ENCODE peak calls at places on chromosomes 7 and 10, in nine cellular contexts. D is CD8-positive, alpha-beta memory T cell; K is sigmoid colon; U is adipocyte; E is A549; Q is tibial artery; C is CD4-positive, CD25-positive, alpha-beta regulatory T cell; F is HCT116; P is neuronal stem cell. G is an unnamed sample.

GRCh38 chr7:149559711-149560110 is 62.1 kb upstream of the ZNF746 start:
- DNase-seq in D (no peak), K (no peak), U (peak; percentile 67), E (no peak), Q (no peak), C (no peak), F (no peak), P (no peak), G (no peak)

GRCh38 chr10:69576334-69577011 is 3.3 kb upstream of the NEUROG3 start:
- DNase-seq in D (no peak), K (no peak), U (peak; percentile 18), E (no peak), Q (no peak), C (no peak), F (no peak), P (no peak), G (no peak)

GRCh38 chr10:18071591-18071990 is 68.6 kb upstream of the CACNB2 start:
- DNase-seq in D (no peak), K (no peak), U (no peak), E (no peak), Q (no peak), C (no peak), F (no peak), P (no peak), G (no peak)

GRCh38 chr7:116984917-116985316 is 31.6 kb downstream of the ST7 start:
- DNase-seq in D (no peak), K (no peak), U (peak; percentile 77), E (peak; percentile 42), Q (no peak), C (no peak), F (no peak), P (no peak), G (no peak)

GRCh38 chr10:51227897-51228713 is 153.8 kb downstream of the PRKG1 start:
- DNase-seq in D (no peak), K (no peak), U (no peak), E (no peak), Q (no peak), C (no peak), F (no peak), P (no peak), G (no peak)

GRCh38 chr7:7054252-7054830 is 128.0 kb upstream of the C1GALT1 start:
- DNase-seq in D (no peak), K (no peak), U (no peak), E (no peak), Q (no peak), C (no peak), F (no peak), P (no peak), G (no peak)

GRCh38 chr10:112758961-112759360 is 191.1 kb upstream of the TCF7L2 start:
- DNase-seq in D (no peak), K (no peak), U (no peak), E (no peak), Q (no peak), C (no peak), F (no peak), P (no peak), G (no peak)

GRCh38 chr7:74665296-74665938 is 7.9 kb downstream of the GTF2I start:
- DNase-seq in D (no peak), K (peak; percentile 24), U (no peak), E (no peak), Q (no peak), C (no peak), F (no peak), P (no peak), G (no peak)

GRCh38 chr7:8433477-8434289 is at the start of gene NXPH1:
- DNase-seq in D (no peak), K (no peak), U (no peak), E (peak; percentile 20), Q (no peak), C (no peak), F (no peak), P (peak; percentile 69), G (peak; percentile 76)

GRCh38 chr10:132577350-132578005 is 39.9 kb downstream of the INPP5A start:
- DNase-seq in D (no peak), K (peak; percentile 75), U (no peak), E (no peak), Q (no peak), C (no peak), F (no peak), P (no peak), G (peak; percentile 46)

GRCh38 chr10:132576671-132577349 is 39.2 kb downstream of the INPP5A start:
- DNase-seq in D (no peak), K (no peak), U (no peak), E (no peak), Q (no peak), C (no peak), F (no peak), P (no peak), G (no peak)

GRCh38 chr10:132574288-132574687 is 36.7 kb downstream of the INPP5A start:
- DNase-seq in D (no peak), K (no peak), U (no peak), E (no peak), Q (no peak), C (no peak), F (no peak), P (no peak), G (no peak)

GRCh38 chr10:132574783-132575319 is 37.3 kb downstream of the INPP5A start:
- DNase-seq in D (no peak), K (peak; percentile 65), U (peak; percentile 37), E (no peak), Q (no peak), C (no peak), F (no peak), P (no peak), G (no peak)

DNA sequence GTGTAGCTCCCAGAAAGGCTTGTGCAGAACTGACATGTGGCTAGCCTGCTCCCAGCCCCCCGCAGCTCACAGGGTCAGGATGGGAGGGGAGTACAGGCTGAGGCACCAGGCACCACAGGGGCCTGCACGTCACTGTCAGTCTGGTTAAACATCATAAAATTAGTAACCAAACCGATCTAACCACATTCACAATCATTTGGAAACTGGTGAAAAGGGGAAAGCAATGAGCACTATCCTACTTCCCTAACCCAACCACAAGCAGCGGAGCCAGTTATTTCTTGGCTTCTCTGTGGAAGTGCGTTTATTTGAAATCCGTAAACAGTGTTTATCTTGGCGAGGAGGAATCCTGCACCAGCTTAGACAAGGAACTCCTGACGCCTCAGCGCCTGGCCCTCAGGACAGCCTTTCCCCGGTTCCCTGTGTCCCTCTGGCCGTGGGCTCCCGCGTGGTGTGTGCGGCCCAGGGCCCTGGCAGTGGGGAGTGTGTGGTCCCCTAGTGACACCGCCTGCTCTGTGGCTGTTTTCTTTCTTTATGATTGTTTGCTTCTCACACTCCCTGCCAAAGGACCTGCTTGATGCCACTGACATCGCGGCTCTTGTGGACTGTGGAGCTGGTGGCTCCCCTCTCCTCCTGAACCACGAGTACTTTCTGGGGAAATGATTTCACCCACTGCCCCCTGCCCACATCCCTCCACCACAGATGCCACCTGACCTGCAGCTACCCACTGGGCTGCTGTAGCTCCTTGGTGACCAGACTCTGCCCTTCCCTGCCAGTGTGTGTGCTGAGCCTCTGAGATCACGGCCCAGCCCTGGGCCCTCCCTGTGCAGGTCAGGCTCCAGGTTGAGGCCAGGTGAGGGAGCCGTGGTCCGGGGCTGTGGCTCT is 38.0 kb downstream of the INPP5A start:
- DNase-seq in D (no peak), K (no peak), U (peak; percentile 80), E (no peak), Q (peak; percentile 90), C (no peak), F (no peak), P (no peak), G (peak; percentile 32)
- H3K4me1 ChIP-seq in D (peaks cover 20% of the 10 kb centered on the region), K (no peaks in the 10 kb centered on the region), U (peaks cover 26% of the 10 kb centered on the region), E (peaks cover 49% of the 10 kb centered on the region), Q (peaks cover 91% of the 10 kb centered on the region), C (peaks cover 22% of the 10 kb centered on the region), F (peaks cover 22% of the 10 kb centered on the region), P (peaks cover 26% of the 10 kb centered on the region), G (peaks cover 46% of the 10 kb centered on the region)

DNA sequence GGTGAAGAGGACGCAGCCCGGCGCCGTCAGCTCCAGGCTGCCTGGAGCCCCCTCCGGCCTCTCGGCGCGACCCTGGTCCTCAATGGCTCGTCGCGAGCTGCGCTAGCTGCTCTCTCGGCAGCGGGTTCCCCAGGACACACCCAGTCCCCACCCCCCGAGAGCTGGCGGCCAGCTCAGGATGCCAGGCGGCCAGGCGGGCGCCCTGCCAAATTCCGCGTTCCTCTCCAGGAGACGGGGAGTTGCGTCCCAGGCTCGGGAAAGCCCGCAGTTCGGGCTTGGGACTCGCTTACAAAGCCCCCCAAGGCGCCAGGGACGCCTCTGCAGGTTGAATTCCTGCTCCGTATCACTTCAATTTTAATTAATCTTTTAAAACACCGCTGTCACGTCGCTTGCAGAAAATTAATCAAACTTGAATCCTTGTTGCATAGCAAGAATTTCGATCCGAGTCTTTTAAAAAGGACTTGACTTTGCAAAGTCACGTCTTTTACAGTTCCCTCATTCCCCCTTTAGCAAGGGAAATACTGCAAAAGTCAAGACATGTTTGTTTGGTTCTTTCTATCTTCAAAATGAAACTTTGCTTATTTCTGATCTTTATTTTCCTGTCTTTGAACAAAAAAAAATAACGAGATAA is 28.2 kb downstream of the SKIDA1 start:
- DNase-seq in D (no peak), K (peak; percentile 96), U (peak; percentile 94), E (peak; percentile 96), Q (peak; percentile 91), C (no peak), F (peak; percentile 82), P (no peak), G (peak; percentile 93)
- H3K4me1 ChIP-seq in D (peaks cover 29% of the 10 kb centered on the region), K (no peaks in the 10 kb centered on the region), U (peaks cover 3% of the 10 kb centered on the region), E (peaks cover 25% of the 10 kb centered on the region), Q (peaks cover 35% of the 10 kb centered on the region), C (peaks cover 44% of the 10 kb centered on the region), F (peaks cover 20% of the 10 kb centered on the region), P (peaks cover 34% of the 10 kb centered on the region), G (no peaks in the 10 kb centered on the region)

DNA sequence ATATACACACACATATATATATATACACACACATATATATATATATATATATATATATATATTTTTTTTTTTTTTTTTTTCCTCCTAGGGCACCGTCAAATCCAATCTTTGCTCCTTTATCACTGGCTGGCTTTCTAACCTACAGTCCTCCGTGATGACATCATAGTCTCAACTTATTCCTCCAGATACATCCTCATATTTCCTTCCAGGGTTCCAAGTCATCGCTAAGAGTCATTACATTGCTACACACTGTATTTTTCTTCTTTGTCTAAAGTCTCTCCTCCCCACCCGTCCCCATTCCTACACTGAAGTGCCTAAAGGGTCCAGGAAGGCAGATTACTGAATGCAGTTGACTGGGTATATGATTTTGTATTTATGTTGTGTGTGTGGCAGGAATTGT is 1.1 kb upstream of the FAM200A start:
- DNase-seq in D (no peak), K (no peak), U (no peak), E (no peak), Q (no peak), C (no peak), F (no peak), P (no peak), G (no peak)
- H3K4me1 ChIP-seq in D (peaks cover 28% of the 10 kb centered on the region), K (no peaks in the 10 kb centered on the region), U (peaks cover 18% of the 10 kb centered on the region), E (peaks cover 5% of the 10 kb centered on the region), Q (peaks cover 29% of the 10 kb centered on the region), C (peaks cover 35% of the 10 kb centered on the region), F (peaks cover 23% of the 10 kb centered on the region), P (peaks cover 6% of the 10 kb centered on the region), G (peaks cover 3% of the 10 kb centered on the region)

DNA sequence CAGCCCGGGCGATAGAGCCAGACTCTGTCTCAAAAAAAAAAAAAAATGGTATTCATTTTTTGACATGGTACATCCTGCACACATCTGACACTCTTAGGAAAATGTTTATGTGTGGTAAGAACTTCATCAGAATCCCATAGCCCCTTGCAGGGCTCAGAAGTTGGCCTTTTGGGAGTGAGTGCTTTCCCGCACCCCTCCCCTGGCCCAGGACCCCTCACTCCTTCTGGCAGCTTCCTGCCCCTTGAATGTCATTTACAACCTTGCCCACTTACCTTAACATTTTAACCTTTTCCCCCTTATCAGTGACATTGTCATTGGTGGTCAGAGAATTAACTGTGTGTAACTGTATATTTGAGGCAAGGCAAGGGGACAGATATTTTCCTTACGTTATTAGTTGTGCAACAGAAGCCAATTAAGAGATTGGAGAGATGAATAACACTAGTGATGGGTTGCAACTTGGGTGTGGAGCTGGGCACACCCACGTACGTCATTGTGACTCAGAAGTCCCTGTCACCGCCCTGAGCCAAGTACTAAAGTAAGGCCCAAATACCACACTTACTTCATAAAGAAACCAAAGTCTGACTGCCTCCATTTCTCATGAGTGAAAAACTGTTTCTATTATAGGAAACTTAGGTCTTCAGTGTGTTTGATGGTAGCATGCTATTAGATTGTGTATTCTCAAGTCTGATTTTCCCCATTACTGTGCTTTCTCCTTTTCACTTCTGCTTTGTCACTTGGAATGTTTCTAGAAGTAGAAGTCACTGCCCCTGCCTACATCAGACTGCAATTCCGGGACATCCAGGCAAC is 31.6 kb downstream of the OGDH start:
- DNase-seq in D (peak; percentile 91), K (peak; percentile 83), U (peak; percentile 83), E (peak; percentile 58), Q (peak; percentile 75), C (peak; percentile 73), F (peak; percentile 91), P (no peak), G (no peak)
- H3K4me1 ChIP-seq in D (peaks cover 89% of the 10 kb centered on the region), K (no peaks in the 10 kb centered on the region), U (peaks cover 49% of the 10 kb centered on the region), E (peaks cover 51% of the 10 kb centered on the region), Q (peaks cover 52% of the 10 kb centered on the region), C (peaks cover 97% of the 10 kb centered on the region), F (peaks cover 74% of the 10 kb centered on the region), P (peaks cover 20% of the 10 kb centered on the region), G (peaks cover 58% of the 10 kb centered on the region)

G was measured in pancreas.